ENCODE peak calls at places on chromosomes 13 and 19, in eight cellular contexts. X, I, L, G, S, U, B and Y are unnamed samples.

GRCh38 chr13:78317030-78317429 is 286.3 kb downstream of the POU4F1 start:
- DNase-seq in B (no peak), S (no peak), L (no peak), I (no peak), G (no peak), X (no peak), U (no peak), Y (no peak)

GRCh38 chr13:36480726-36481485 is 48.6 kb downstream of the CCNA1 start:
- DNase-seq in S (no peak), G (no peak), X (no peak), U (no peak), B (no peak), I (no peak), L (no peak), Y (no peak)

GRCh38 chr19:49335784-49336481 is 727 bp downstream of the CD37 start:
- DNase-seq in U (no peak), L (no peak), S (no peak), I (peak), G (no peak), X (peak), B (no peak), Y (no peak)

GRCh38 chr13:43804461-43805070 is 17.8 kb upstream of the ENOX1 start:
- DNase-seq in S (peak), L (no peak), G (peak), I (peak), U (no peak), B (peak), X (no peak), Y (peak)

GRCh38 chr13:31982540-31982939 is 49.0 kb upstream of the FRY start:
- DNase-seq in B (peak), L (no peak), G (peak), I (no peak), X (no peak), U (no peak), S (peak), Y (no peak)

GRCh38 chr19:31553112-31553843 is 204.0 kb upstream of the TSHZ3 start:
- DNase-seq in S (no peak), U (no peak), I (no peak), X (no peak), L (no peak), G (no peak), B (no peak), Y (no peak)

GRCh38 chr13:59877933-59878332 is 285.8 kb downstream of the DIAPH3 start:
- DNase-seq in X (no peak), U (no peak), L (no peak), I (no peak), B (no peak), S (no peak), G (no peak), Y (no peak)

GRCh38 chr13:97810152-97810551 is 143.3 kb upstream of the IPO5 start:
- DNase-seq in I (no peak), X (no peak), B (peak), G (no peak), L (no peak), U (no peak), S (no peak), Y (no peak)

GRCh38 chr13:48251616-48252081 is 18.6 kb downstream of the ITM2B start:
- DNase-seq in G (no peak), S (peak), X (no peak), I (no peak), L (no peak), U (no peak), B (no peak), Y (no peak)

GRCh38 chr13:77431449-77431848 is 104.1 kb upstream of the SCEL start:
- DNase-seq in S (no peak), X (no peak), G (no peak), L (no peak), U (no peak), I (no peak), B (no peak), Y (no peak)

GRCh38 chr19:58396691-58397532 is 1.5 kb downstream of the RNF225 start:
- DNase-seq in X (peak), U (no peak), I (no peak), B (no peak), S (no peak), L (no peak), G (no peak), Y (no peak)

GRCh38 chr13:54775501-54776191 is 1747.0 kb downstream of the OLFM4 start:
- DNase-seq in B (no peak), G (no peak), I (no peak), S (no peak), U (no peak), X (no peak), L (no peak), Y (no peak)

GRCh38 chr19:10009269-10009665 is 1.0 kb downstream of the COL5A3 start:
- DNase-seq in G (no peak), L (peak), B (no peak), S (no peak), X (peak), U (peak), I (peak), Y (no peak)

GRCh38 chr19:40613669-40614594 is 12.8 kb downstream of the LTBP4 start:
- DNase-seq in U (peak), X (peak), S (peak), B (no peak), I (peak), G (peak), L (peak), Y (peak)

GRCh38 chr19:10043286-10043927 is 30.1 kb downstream of the RDH8 start:
- DNase-seq in S (no peak), U (no peak), G (peak), X (no peak), L (no peak), B (no peak), I (no peak), Y (no peak)

GRCh38 chr13:36074659-36075058 is 56.5 kb downstream of the DCLK1 start:
- DNase-seq in S (no peak), L (no peak), I (no peak), B (no peak), U (no peak), G (no peak), X (no peak), Y (no peak)

GRCh38 chr19:19539738-19540703 is 2.0 kb downstream of the CILP2 start:
- DNase-seq in B (no peak), G (peak), S (no peak), X (peak), U (peak), L (peak), I (peak), Y (no peak)

GRCh38 chr19:17775245-17775927 is 19.6 kb upstream of the B3GNT3 start:
- DNase-seq in X (peak), B (peak), G (no peak), S (no peak), L (no peak), U (peak), I (peak), Y (peak)

GRCh38 chr19:53012006-53012405 is 1.7 kb upstream of the ERVV-1 start:
- DNase-seq in S (no peak), L (no peak), B (no peak), X (no peak), G (no peak), I (no peak), U (no peak), Y (no peak)

GRCh38 chr13:30142502-30143211 is 164.7 kb downstream of the KATNAL1 start:
- DNase-seq in L (no peak), G (no peak), B (no peak), I (no peak), U (no peak), X (no peak), S (no peak), Y (no peak)

GRCh38 chr19:6412111-6412999 is 12.3 kb downstream of the KHSRP start:
- DNase-seq in B (peak), G (no peak), U (peak), I (peak), S (no peak), X (peak), L (no peak), Y (peak)

GRCh38 chr19:54105796-54106195 is 3.1 kb downstream of the NDUFA3 start:
- DNase-seq in S (no peak), B (no peak), U (no peak), L (no peak), I (no peak), X (no peak), G (no peak), Y (no peak)

GRCh38 chr19:2949939-2950285 is 5.1 kb upstream of the ZNF77 start:
- DNase-seq in S (no peak), X (no peak), B (no peak), L (no peak), U (no peak), I (no peak), G (no peak), Y (no peak)

GRCh38 chr13:65592757-65593156 is 1637.4 kb downstream of the PCDH9 start:
- DNase-seq in S (no peak), X (no peak), L (no peak), I (no peak), B (no peak), G (no peak), U (no peak), Y (no peak)

GRCh38 chr19:30001794-30002193 is 59.8 kb downstream of the URI1 start:
- DNase-seq in U (no peak), B (no peak), G (no peak), L (no peak), I (no peak), X (no peak), S (no peak), Y (no peak)

GRCh38 chr13:77136902-77137420 is 110.0 kb upstream of the FBXL3 start:
- DNase-seq in X (no peak), I (no peak), S (no peak), G (no peak), L (no peak), U (no peak), B (no peak), Y (no peak)